ENCODE peak calls at places on chromosomes 7 and 10, in four cellular contexts. X, W, R and V are unnamed samples.
A peak's percentile ranks its signal among the peaks of the same experiment; 100 is the strongest.

GRCh38 chr7:99504281-99504602 is 220 bp upstream of the ZKSCAN5 start:
- DNase-seq in X (peak; percentile 97), W (no peak), R (peak; percentile 98), V (no peak)

GRCh38 chr7:157875230-157876179 is 538.7 kb downstream of the DNAJB6 start:
- DNase-seq in X (no peak), W (no peak), R (peak; percentile 22), V (peak; percentile 36)

GRCh38 chr7:33798671-33799325 is 106.5 kb upstream of the BMPER start:
- DNase-seq in X (no peak), W (no peak), R (no peak), V (no peak)

GRCh38 chr10:1187855-1188555 is 131.8 kb downstream of the WDR37 start:
- DNase-seq in X (no peak), W (peak; percentile 20), R (no peak), V (no peak)

GRCh38 chr10:49161411-49161997 is 26.7 kb downstream of the TMEM273 start:
- DNase-seq in X (peak; percentile 65), W (peak; percentile 16), R (peak; percentile 10), V (no peak)

GRCh38 chr7:94375713-94376112 is 19.0 kb upstream of the COL1A2 start:
- DNase-seq in X (peak; percentile 77), W (no peak), R (no peak), V (no peak)

GRCh38 chr7:66276363-66276762 is 71.2 kb downstream of the TPST1 start:
- DNase-seq in X (no peak), W (no peak), R (no peak), V (no peak)

GRCh38 chr10:98309366-98310355 is 41.7 kb upstream of the LOXL4 start:
- DNase-seq in X (peak; percentile 92), W (peak; percentile 84), R (no peak), V (no peak)

GRCh38 chr7:114062810-114063209 is 144.0 kb upstream of the PPP1R3A start:
- DNase-seq in X (no peak), W (no peak), R (no peak), V (no peak)

GRCh38 chr7:95861041-95861440 is 88.7 kb downstream of the DYNC1I1 start:
- DNase-seq in X (peak; percentile 24), W (no peak), R (no peak), V (no peak)

GRCh38 chr7:33654641-33655040 is 250.7 kb upstream of the BMPER start:
- DNase-seq in X (no peak), W (no peak), R (no peak), V (no peak)

GRCh38 chr7:141355057-141355456 is 196.2 kb upstream of the AGK start:
- DNase-seq in X (no peak), W (no peak), R (no peak), V (no peak)

GRCh38 chr10:37067576-37067975 is 57.8 kb upstream of the ANKRD30A start:
- DNase-seq in X (no peak), W (no peak), R (no peak), V (no peak)

GRCh38 chr10:131453772-131454634 is 142.5 kb upstream of the TCERG1L start:
- DNase-seq in X (no peak), W (peak; percentile 71), R (no peak), V (peak; percentile 36)